ENCODE peak calls at places on chromosomes 2 and 18, in seven cellular contexts. J is cardiac muscle cell; R is AG09309; A is CD8-positive, alpha-beta T cell; O is fibroblast of pulmonary artery; U is neural progenitor cell; I is HFF-Myc. L is an unnamed sample.

GRCh38 chr2:61822255-61822654 is 31.6 kb downstream of the FAM161A start:
- DNase-seq in A (no peak), U (no peak), R (no peak), J (no peak), O (no peak), I (no peak), L (no peak)

GRCh38 chr2:215849771-215850170 is 163.6 kb downstream of the MREG start:
- DNase-seq in J (no peak), O (no peak), U (no peak), R (no peak), I (no peak), A (no peak), L (no peak)

GRCh38 chr2:233413529-233414272 is 59.4 kb downstream of the DGKD start:
- DNase-seq in J (peak; percentile 66), I (peak; percentile 37), A (peak; percentile 80), U (no peak), R (no peak), O (peak; percentile 79), L (no peak)

GRCh38 chr2:199946836-199947235 is 8.5 kb downstream of the TYW5 start:
- DNase-seq in O (no peak), J (no peak), R (peak; percentile 2), I (no peak), A (no peak), U (no peak), L (no peak)

GRCh38 chr18:52150050-52150449 is 189.9 kb upstream of the DCC start:
- DNase-seq in J (no peak), I (no peak), R (no peak), A (no peak), O (no peak), U (no peak), L (no peak)

GRCh38 chr2:147260243-147260642 is 584.6 kb upstream of the ACVR2A start:
- DNase-seq in I (no peak), A (no peak), O (no peak), R (no peak), J (no peak), U (no peak), L (no peak)

GRCh38 chr2:201858781-201859180 is 52.4 kb downstream of the CDK15 start:
- DNase-seq in R (no peak), A (peak; percentile 11), U (peak; percentile 86), J (peak; percentile 56), O (no peak), I (no peak), L (no peak)

GRCh38 chr18:26003817-26004216 is 86.6 kb downstream of the SS18 start:
- DNase-seq in O (no peak), J (no peak), A (no peak), I (no peak), R (no peak), U (no peak), L (no peak)

GRCh38 chr2:179057737-179058136 is 7.8 kb upstream of the CCDC141 start:
- DNase-seq in I (no peak), R (no peak), U (peak; percentile 69), A (no peak), O (no peak), J (no peak), L (no peak)

GRCh38 chr18:46169464-46169941 is 65.3 kb downstream of the HAUS1 start:
- DNase-seq in A (no peak), O (peak; percentile 75), U (no peak), I (peak; percentile 27), J (peak; percentile 83), R (peak; percentile 23), L (no peak)

GRCh38 chr18:76822510-76823165 is at the start of gene ZNF236:
- DNase-seq in R (peak; percentile 41), A (peak; percentile 68), U (peak; percentile 93), I (no peak), J (peak; percentile 92), O (peak; percentile 83), L (peak; percentile 41)

GRCh38 chr18:48539406-48540328 is 836 bp downstream of the CTIF start:
- DNase-seq in U (peak; percentile 83), A (peak; percentile 35), R (no peak), J (peak; percentile 63), O (peak; percentile 62), I (no peak), L (peak; percentile 27)

GRCh38 chr2:240165638-240166037 is 25.2 kb upstream of the OTOS start:
- DNase-seq in U (no peak), I (no peak), O (no peak), R (no peak), J (no peak), A (no peak), L (no peak)

GRCh38 chr2:205358351-205358815 is 323.9 kb upstream of the NRP2 start:
- DNase-seq in I (no peak), R (peak; percentile 21), J (peak; percentile 34), U (peak; percentile 16), O (peak; percentile 49), A (no peak), L (no peak)

GRCh38 chr18:57088883-57089282 is 58.0 kb upstream of the BOD1L2 start:
- DNase-seq in U (no peak), R (no peak), I (no peak), O (no peak), J (no peak), A (no peak), L (no peak)

GRCh38 chr18:58520964-58521363 is 107.9 kb downstream of the ALPK2 start:
- DNase-seq in O (no peak), I (no peak), A (no peak), U (no peak), J (no peak), R (no peak), L (no peak)

GRCh38 chr18:48122376-48122775 is 191.9 kb upstream of the SMAD2 start:
- DNase-seq in O (no peak), R (no peak), A (no peak), J (no peak), I (no peak), U (no peak), L (peak; percentile 45)

GRCh38 chr2:37111971-37112370 is 27.7 kb downstream of the GPATCH11 start:
- DNase-seq in O (no peak), A (no peak), U (no peak), R (no peak), I (no peak), J (no peak), L (no peak)

GRCh38 chr18:75223687-75224347 is 13.2 kb downstream of the TSHZ1 start:
- DNase-seq in J (no peak), U (no peak), O (no peak), A (no peak), I (no peak), R (no peak), L (no peak)

GRCh38 chr2:62587616-62588015 is 81.6 kb upstream of the TMEM17 start:
- DNase-seq in R (no peak), I (no peak), A (no peak), J (no peak), U (no peak), O (no peak), L (no peak)

GRCh38 chr2:170492010-170492409 is 223.1 kb upstream of the SP5 start:
- DNase-seq in J (no peak), R (no peak), A (no peak), O (no peak), I (no peak), U (no peak), L (no peak)

GRCh38 chr18:73942081-73942625 is 205.5 kb downstream of the FBXO15 start:
- DNase-seq in A (no peak), I (no peak), R (no peak), U (no peak), J (no peak), O (no peak), L (no peak)

GRCh38 chr18:48358868-48359267 is 50.3 kb downstream of the ZBTB7C start:
- DNase-seq in I (no peak), O (no peak), R (no peak), U (no peak), A (no peak), J (no peak), L (peak; percentile 40)

GRCh38 chr2:50538137-50538536 is 493.8 kb downstream of the NRXN1 start:
- DNase-seq in I (no peak), J (peak; percentile 2), R (no peak), U (no peak), A (no peak), O (no peak), L (no peak)

GRCh38 chr2:50535256-50535655 is 496.7 kb downstream of the NRXN1 start:
- DNase-seq in R (no peak), U (no peak), I (no peak), A (no peak), J (no peak), O (no peak), L (no peak)

DNA sequence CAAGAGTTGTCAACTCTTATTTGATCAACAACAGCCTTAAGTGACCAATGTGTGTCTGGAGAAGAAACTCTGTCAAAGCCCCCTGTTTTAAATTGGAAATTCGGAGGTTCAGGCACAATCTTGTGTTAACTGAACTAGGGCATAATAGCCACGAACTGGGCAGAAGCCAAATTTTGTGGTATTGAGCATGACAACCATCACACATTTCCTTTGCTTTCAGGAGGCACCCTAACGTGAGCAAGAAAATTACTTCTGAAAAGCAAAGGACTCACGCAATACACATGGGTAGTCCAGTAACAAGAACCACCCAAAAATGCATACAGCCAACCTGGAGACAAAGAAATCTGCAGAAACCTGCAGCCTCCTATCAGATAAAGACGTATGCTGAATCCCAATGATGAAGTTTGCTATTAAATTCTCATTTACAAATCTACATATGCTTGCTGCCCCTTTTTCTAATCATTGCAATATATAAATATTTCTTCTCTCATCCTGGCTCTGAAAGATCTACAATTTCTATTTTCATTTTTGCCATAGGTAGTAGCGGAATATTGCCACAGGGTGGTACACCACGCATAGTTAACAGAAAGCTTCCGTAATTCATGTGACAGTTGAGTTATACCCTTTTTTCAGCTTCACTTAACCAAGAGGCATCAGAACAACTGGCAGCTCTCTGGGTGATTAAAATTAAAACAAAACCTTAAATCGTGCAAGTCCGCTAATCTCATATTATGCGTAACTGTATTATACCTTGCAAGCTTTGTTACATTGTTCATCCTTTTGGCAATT is 495.8 kb downstream of the NRXN1 start:
- DNase-seq in J (peak; percentile 51), O (peak; percentile 18), R (no peak), A (no peak), I (no peak), U (peak; percentile 39), L (no peak)
- H3K4me3 ChIP-seq in J (no peak overlapping the region), O (no peak overlapping the region), R (no peak overlapping the region), A (no peak overlapping the region), I (no peak overlapping the region), U (no peak overlapping the region), L (no peak overlapping the region)

DNA sequence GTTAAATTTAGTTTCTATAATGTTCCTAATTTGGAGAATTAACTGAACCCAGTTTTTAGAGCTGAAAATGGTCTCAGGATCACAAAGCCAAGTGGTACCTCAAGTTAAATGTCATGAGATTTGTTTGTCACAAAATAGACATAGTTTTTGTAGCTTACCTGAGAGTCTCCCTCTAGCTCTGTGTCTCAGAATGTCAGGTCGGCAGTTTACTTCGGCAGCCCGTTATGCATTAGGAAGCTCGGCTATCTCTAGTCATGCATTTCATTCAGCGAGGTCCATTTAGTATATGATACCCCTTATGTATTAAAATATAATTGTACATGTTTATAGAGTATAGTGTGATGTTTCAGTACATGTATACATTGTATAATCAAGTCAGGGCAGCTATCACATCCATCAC is 155.6 kb downstream of the EML6 start:
- DNase-seq in A (no peak), O (no peak), U (no peak), J (no peak), R (no peak), I (no peak), L (no peak)
- H3K4me3 ChIP-seq in A (no peak overlapping the region), O (no peak overlapping the region), U (no peak overlapping the region), J (no peak overlapping the region), R (no peak overlapping the region), I (no peak overlapping the region), L (no peak overlapping the region)

GRCh38 chr2:50143822-50144575 is 887.9 kb downstream of the NRXN1 start:
- DNase-seq in A (no peak), O (peak; percentile 68), U (peak; percentile 52), J (peak; percentile 71), I (peak; percentile 1), R (no peak), L (no peak)
- H3K4me3 ChIP-seq in A (no peak overlapping the region), O (peak overlapping the region; percentile 41), U (no peak overlapping the region), J (no peak overlapping the region), I (no peak overlapping the region), R (no peak overlapping the region), L (no peak overlapping the region)

GRCh38 chr2:95027369-95027720 is 1.8 kb downstream of the MAL start:
- DNase-seq in J (no peak), O (no peak), U (no peak), R (no peak), A (no peak), I (no peak), L (no peak)
- H3K4me3 ChIP-seq in J (no peak overlapping the region), O (no peak overlapping the region), U (no peak overlapping the region), R (no peak overlapping the region), A (peak overlapping the region; percentile 70), I (no peak overlapping the region), L (no peak overlapping the region)